ENCODE peak calls at places on chromosomes 4 and X, in eight cellular contexts. One of them, this sample, is unnamed.

GRCh38 chr4:133148690-133149363 is at the start of gene PCDH10:
- DNase-seq in lower leg skin: peak
- DNase-seq in PC-3: peak
- DNase-seq in bronchial epithelial cell: peak
- DNase-seq in heart right ventricle: peak
- DNase-seq in aorta: peak
- DNase-seq in HFF-Myc: peak
- DNase-seq in cardiac muscle cell: peak
- DNase-seq in this sample: peak

GRCh38 chrX:151711787-151712186 is 4.0 kb upstream of the FATE1 start:
- DNase-seq in HFF-Myc: no peak
- DNase-seq in heart right ventricle: no peak
- DNase-seq in aorta: no peak
- DNase-seq in PC-3: no peak
- DNase-seq in cardiac muscle cell: no peak
- DNase-seq in lower leg skin: no peak
- DNase-seq in bronchial epithelial cell: no peak
- DNase-seq in this sample: no peak

GRCh38 chr4:113131146-113131545 is 81.7 kb downstream of the ANK2 start:
- DNase-seq in HFF-Myc: no peak
- DNase-seq in cardiac muscle cell: no peak
- DNase-seq in lower leg skin: no peak
- DNase-seq in aorta: no peak
- DNase-seq in PC-3: no peak
- DNase-seq in heart right ventricle: no peak
- DNase-seq in bronchial epithelial cell: no peak
- DNase-seq in this sample: no peak

GRCh38 chr4:110305455-110305854 is 107.0 kb upstream of the ELOVL6 start:
- DNase-seq in PC-3: no peak
- DNase-seq in lower leg skin: no peak
- DNase-seq in bronchial epithelial cell: no peak
- DNase-seq in HFF-Myc: no peak
- DNase-seq in aorta: no peak
- DNase-seq in heart right ventricle: no peak
- DNase-seq in cardiac muscle cell: no peak
- DNase-seq in this sample: no peak

GRCh38 chr4:116401293-116401692 is 684.1 kb downstream of the TRAM1L1 start:
- DNase-seq in aorta: no peak
- DNase-seq in cardiac muscle cell: no peak
- DNase-seq in HFF-Myc: no peak
- DNase-seq in lower leg skin: no peak
- DNase-seq in bronchial epithelial cell: no peak
- DNase-seq in PC-3: no peak
- DNase-seq in heart right ventricle: no peak
- DNase-seq in this sample: no peak

GRCh38 chr4:70844180-70844579 is 4.5 kb upstream of the GRSF1 start:
- DNase-seq in bronchial epithelial cell: no peak
- DNase-seq in heart right ventricle: no peak
- DNase-seq in HFF-Myc: no peak
- DNase-seq in PC-3: no peak
- DNase-seq in lower leg skin: no peak
- DNase-seq in aorta: no peak
- DNase-seq in cardiac muscle cell: no peak
- DNase-seq in this sample: no peak

GRCh38 chr4:40395166-40395900 is 60.2 kb downstream of the CHRNA9 start:
- DNase-seq in lower leg skin: no peak
- DNase-seq in aorta: no peak
- DNase-seq in heart right ventricle: no peak
- DNase-seq in PC-3: no peak
- DNase-seq in cardiac muscle cell: no peak
- DNase-seq in HFF-Myc: no peak
- DNase-seq in bronchial epithelial cell: no peak
- DNase-seq in this sample: no peak

GRCh38 chr4:56619160-56619559 is 61.9 kb downstream of the HOPX start:
- DNase-seq in bronchial epithelial cell: peak
- DNase-seq in HFF-Myc: no peak
- DNase-seq in aorta: no peak
- DNase-seq in heart right ventricle: no peak
- DNase-seq in cardiac muscle cell: peak
- DNase-seq in PC-3: peak
- DNase-seq in lower leg skin: no peak
- DNase-seq in this sample: no peak

GRCh38 chrX:64976673-64977040 is 407 bp upstream of the ZC4H2 start:
- DNase-seq in cardiac muscle cell: no peak
- DNase-seq in heart right ventricle: no peak
- DNase-seq in HFF-Myc: no peak
- DNase-seq in bronchial epithelial cell: no peak
- DNase-seq in PC-3: no peak
- DNase-seq in lower leg skin: no peak
- DNase-seq in aorta: no peak
- DNase-seq in this sample: no peak
- H3K4me3 ChIP-seq in cardiac muscle cell: peak
- H3K4me3 ChIP-seq in heart right ventricle: peak
- H3K4me3 ChIP-seq in HFF-Myc: peak
- H3K4me3 ChIP-seq in bronchial epithelial cell: peak
- H3K4me3 ChIP-seq in PC-3: peak
- H3K4me3 ChIP-seq in lower leg skin: no peak
- H3K4me3 ChIP-seq in aorta: peak
- H3K4me3 ChIP-seq in this sample: peak

GRCh38 chr4:91087743-91088142 is 960.5 kb downstream of the CCSER1 start:
- DNase-seq in HFF-Myc: no peak
- DNase-seq in PC-3: no peak
- DNase-seq in heart right ventricle: no peak
- DNase-seq in aorta: no peak
- DNase-seq in lower leg skin: no peak
- DNase-seq in cardiac muscle cell: no peak
- DNase-seq in bronchial epithelial cell: peak
- DNase-seq in this sample: no peak

GRCh38 chr4:91089194-91089593 is 962.0 kb downstream of the CCSER1 start:
- DNase-seq in HFF-Myc: no peak
- DNase-seq in PC-3: no peak
- DNase-seq in cardiac muscle cell: no peak
- DNase-seq in heart right ventricle: no peak
- DNase-seq in lower leg skin: no peak
- DNase-seq in bronchial epithelial cell: no peak
- DNase-seq in aorta: no peak
- DNase-seq in this sample: no peak

GRCh38 chr4:91092398-91092955 is 965.3 kb downstream of the CCSER1 start:
- DNase-seq in lower leg skin: no peak
- DNase-seq in cardiac muscle cell: no peak
- DNase-seq in heart right ventricle: no peak
- DNase-seq in HFF-Myc: no peak
- DNase-seq in bronchial epithelial cell: peak
- DNase-seq in aorta: no peak
- DNase-seq in PC-3: peak
- DNase-seq in this sample: no peak
- H3K4me3 ChIP-seq in lower leg skin: no peak
- H3K4me3 ChIP-seq in cardiac muscle cell: no peak
- H3K4me3 ChIP-seq in heart right ventricle: no peak
- H3K4me3 ChIP-seq in HFF-Myc: no peak
- H3K4me3 ChIP-seq in bronchial epithelial cell: no peak
- H3K4me3 ChIP-seq in aorta: no peak
- H3K4me3 ChIP-seq in PC-3: no peak
- H3K4me3 ChIP-seq in this sample: no peak

GRCh38 chr4:145182212-145182611 is 1.8 kb upstream of the OTUD4 start:
- DNase-seq in PC-3: no peak
- DNase-seq in lower leg skin: no peak
- DNase-seq in HFF-Myc: no peak
- DNase-seq in bronchial epithelial cell: no peak
- DNase-seq in heart right ventricle: no peak
- DNase-seq in aorta: no peak
- DNase-seq in cardiac muscle cell: no peak
- DNase-seq in this sample: no peak
- H3K4me3 ChIP-seq in PC-3: no peak
- H3K4me3 ChIP-seq in lower leg skin: no peak
- H3K4me3 ChIP-seq in HFF-Myc: no peak
- H3K4me3 ChIP-seq in bronchial epithelial cell: no peak
- H3K4me3 ChIP-seq in heart right ventricle: no peak
- H3K4me3 ChIP-seq in aorta: no peak
- H3K4me3 ChIP-seq in cardiac muscle cell: no peak
- H3K4me3 ChIP-seq in this sample: no peak

DNA sequence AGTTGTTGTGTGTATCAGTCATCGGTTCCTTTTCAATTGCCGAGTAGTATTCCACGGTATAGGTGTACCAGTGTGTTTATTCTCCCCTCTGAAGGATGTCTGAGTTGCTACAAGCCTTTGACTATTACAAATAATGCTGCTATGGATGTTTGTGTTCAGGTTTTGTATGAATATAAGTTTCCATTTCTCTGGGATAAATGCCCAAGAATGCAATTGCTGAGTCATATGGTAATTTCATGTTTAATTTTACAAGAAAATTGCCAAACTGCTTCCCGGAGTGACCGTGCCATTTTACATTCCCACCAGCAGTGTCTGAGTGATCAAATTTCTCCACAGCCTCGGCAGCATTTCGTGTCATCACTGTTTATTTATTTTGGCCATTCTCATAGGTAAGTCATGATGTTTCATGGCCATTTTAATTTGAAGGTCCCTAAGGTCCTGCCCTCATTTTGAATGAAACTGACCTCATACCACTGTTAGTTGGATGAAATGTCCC is 73.9 kb downstream of the IRF2 start:
- DNase-seq in heart right ventricle: no peak
- DNase-seq in bronchial epithelial cell: peak
- DNase-seq in aorta: peak
- DNase-seq in PC-3: peak
- DNase-seq in lower leg skin: peak
- DNase-seq in cardiac muscle cell: peak
- DNase-seq in HFF-Myc: peak
- DNase-seq in this sample: peak
- H3K4me3 ChIP-seq in heart right ventricle: no peak
- H3K4me3 ChIP-seq in bronchial epithelial cell: no peak
- H3K4me3 ChIP-seq in aorta: no peak
- H3K4me3 ChIP-seq in PC-3: no peak
- H3K4me3 ChIP-seq in lower leg skin: no peak
- H3K4me3 ChIP-seq in cardiac muscle cell: no peak
- H3K4me3 ChIP-seq in HFF-Myc: no peak
- H3K4me3 ChIP-seq in this sample: no peak

GRCh38 chr4:80465238-80465637 is 129.7 kb downstream of the CFAP299 start:
- DNase-seq in HFF-Myc: no peak
- DNase-seq in bronchial epithelial cell: peak
- DNase-seq in PC-3: no peak
- DNase-seq in cardiac muscle cell: no peak
- DNase-seq in heart right ventricle: no peak
- DNase-seq in lower leg skin: no peak
- DNase-seq in aorta: no peak
- DNase-seq in this sample: no peak

GRCh38 chr4:80461412-80461811 is 125.9 kb downstream of the CFAP299 start:
- DNase-seq in bronchial epithelial cell: peak
- DNase-seq in cardiac muscle cell: no peak
- DNase-seq in PC-3: peak
- DNase-seq in heart right ventricle: no peak
- DNase-seq in aorta: no peak
- DNase-seq in lower leg skin: no peak
- DNase-seq in HFF-Myc: no peak
- DNase-seq in this sample: no peak

GRCh38 chr4:80459918-80460473 is 124.5 kb downstream of the CFAP299 start:
- DNase-seq in HFF-Myc: no peak
- DNase-seq in heart right ventricle: no peak
- DNase-seq in bronchial epithelial cell: no peak
- DNase-seq in aorta: no peak
- DNase-seq in PC-3: no peak
- DNase-seq in cardiac muscle cell: no peak
- DNase-seq in lower leg skin: no peak
- DNase-seq in this sample: no peak

GRCh38 chr4:80463509-80463908 is 128.0 kb downstream of the CFAP299 start:
- DNase-seq in lower leg skin: no peak
- DNase-seq in cardiac muscle cell: no peak
- DNase-seq in heart right ventricle: no peak
- DNase-seq in HFF-Myc: no peak
- DNase-seq in aorta: no peak
- DNase-seq in bronchial epithelial cell: no peak
- DNase-seq in PC-3: no peak
- DNase-seq in this sample: no peak

GRCh38 chr4:80462537-80463207 is 127.1 kb downstream of the CFAP299 start:
- DNase-seq in PC-3: no peak
- DNase-seq in bronchial epithelial cell: no peak
- DNase-seq in lower leg skin: no peak
- DNase-seq in heart right ventricle: no peak
- DNase-seq in cardiac muscle cell: no peak
- DNase-seq in HFF-Myc: no peak
- DNase-seq in aorta: no peak
- DNase-seq in this sample: no peak
- H3K4me3 ChIP-seq in PC-3: no peak
- H3K4me3 ChIP-seq in bronchial epithelial cell: no peak
- H3K4me3 ChIP-seq in lower leg skin: no peak
- H3K4me3 ChIP-seq in heart right ventricle: peak
- H3K4me3 ChIP-seq in cardiac muscle cell: no peak
- H3K4me3 ChIP-seq in HFF-Myc: no peak
- H3K4me3 ChIP-seq in aorta: no peak
- H3K4me3 ChIP-seq in this sample: no peak

DNA sequence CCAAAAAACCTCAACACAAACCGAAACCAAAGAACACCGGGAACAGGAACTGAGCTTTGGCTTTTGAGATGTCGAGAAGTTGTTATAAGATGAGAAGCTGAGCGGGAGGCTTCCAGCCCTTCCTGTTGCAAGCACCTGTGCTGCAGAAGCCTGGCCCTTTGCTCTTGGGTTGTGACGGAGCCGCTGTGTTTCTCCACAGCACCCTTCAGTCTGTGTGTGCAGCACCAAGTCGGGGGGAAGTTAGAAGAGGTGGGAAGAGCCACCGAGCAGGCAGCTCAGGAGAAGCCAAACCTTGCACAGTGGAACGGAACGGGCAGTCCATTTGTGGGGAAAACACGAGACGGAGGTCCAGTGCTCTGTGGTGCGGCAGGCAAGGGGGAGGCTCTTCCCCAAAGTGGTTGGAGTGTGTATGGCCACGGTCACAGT is 123.5 kb downstream of the STOX2 start:
- DNase-seq in PC-3: no peak
- DNase-seq in cardiac muscle cell: no peak
- DNase-seq in bronchial epithelial cell: no peak
- DNase-seq in HFF-Myc: no peak
- DNase-seq in lower leg skin: no peak
- DNase-seq in aorta: no peak
- DNase-seq in heart right ventricle: no peak
- DNase-seq in this sample: no peak
- H3K4me3 ChIP-seq in PC-3: no peak
- H3K4me3 ChIP-seq in cardiac muscle cell: no peak
- H3K4me3 ChIP-seq in bronchial epithelial cell: no peak
- H3K4me3 ChIP-seq in HFF-Myc: no peak
- H3K4me3 ChIP-seq in lower leg skin: no peak
- H3K4me3 ChIP-seq in aorta: no peak
- H3K4me3 ChIP-seq in heart right ventricle: peak
- H3K4me3 ChIP-seq in this sample: no peak

DNA sequence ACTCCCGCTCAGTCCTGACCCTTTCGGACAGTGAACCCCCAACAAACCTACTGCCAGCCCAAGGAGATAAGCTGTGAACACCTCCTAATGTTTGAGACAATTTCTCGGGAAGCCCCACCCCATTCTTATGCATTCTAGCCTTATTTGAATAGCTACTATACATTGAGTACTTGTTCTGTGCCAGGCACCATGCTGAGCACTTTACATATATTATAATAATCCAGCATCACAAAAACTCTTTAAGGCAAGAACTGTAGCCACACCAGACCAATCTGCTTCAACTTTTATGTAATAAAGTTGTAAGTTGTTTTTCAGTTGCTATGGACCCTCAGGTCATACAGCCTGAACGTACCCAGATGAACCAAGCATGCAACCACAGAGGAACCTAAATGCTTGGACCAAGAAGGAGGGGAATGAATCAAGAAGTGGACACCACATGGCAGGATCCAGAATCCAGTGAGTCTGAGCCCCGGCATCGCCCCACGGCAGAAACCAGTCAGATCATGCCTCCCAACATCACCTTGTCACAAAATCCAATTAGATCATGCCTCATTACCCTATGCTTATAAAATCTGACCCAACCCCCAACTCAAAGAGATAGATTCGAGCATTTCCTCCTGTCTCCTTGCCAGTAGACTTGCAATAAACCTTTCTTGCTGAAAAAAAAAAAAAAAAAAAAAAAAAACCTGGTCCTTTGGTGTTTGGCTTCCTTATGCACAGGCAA is 225.0 kb downstream of the QDPR start:
- DNase-seq in cardiac muscle cell: no peak
- DNase-seq in HFF-Myc: no peak
- DNase-seq in aorta: no peak
- DNase-seq in heart right ventricle: no peak
- DNase-seq in bronchial epithelial cell: no peak
- DNase-seq in PC-3: no peak
- DNase-seq in lower leg skin: no peak
- DNase-seq in this sample: no peak
- H3K4me3 ChIP-seq in cardiac muscle cell: no peak
- H3K4me3 ChIP-seq in HFF-Myc: no peak
- H3K4me3 ChIP-seq in aorta: no peak
- H3K4me3 ChIP-seq in heart right ventricle: no peak
- H3K4me3 ChIP-seq in bronchial epithelial cell: no peak
- H3K4me3 ChIP-seq in PC-3: no peak
- H3K4me3 ChIP-seq in lower leg skin: no peak
- H3K4me3 ChIP-seq in this sample: no peak